ENCODE peak calls at places on chromosome 16, in six cellular contexts. W, T, E, I, P and M are unnamed samples.

GRCh38 chr16:31438414-31438813 is 4.2 kb downstream of the ZNF843 start:
- DNase-seq in T (no peak), W (no peak), I (no peak), P (no peak), E (no peak), M (no peak)

GRCh38 chr16:66247516-66248089 is 118.9 kb upstream of the CDH5 start:
- DNase-seq in W (no peak), T (peak), I (no peak), E (peak), P (no peak), M (no peak)

GRCh38 chr16:31135535-31136286 is at the start of gene PRSS8:
- DNase-seq in T (peak), P (peak), I (no peak), E (no peak), W (peak), M (peak)

GRCh38 chr16:80752563-80752962 is 51.8 kb downstream of the CDYL2 start:
- DNase-seq in W (no peak), E (no peak), T (no peak), I (no peak), P (no peak), M (no peak)

GRCh38 chr16:84315422-84315821 is 20.7 kb downstream of the WFDC1 start:
- DNase-seq in W (no peak), P (no peak), I (no peak), E (no peak), T (no peak), M (no peak)

GRCh38 chr16:11675561-11676511 is 7.6 kb downstream of the SNN start:
- DNase-seq in E (peak), T (peak), I (peak), W (peak), P (no peak), M (peak)

GRCh38 chr16:57318240-57318970 is 33.9 kb upstream of the PLLP start:
- DNase-seq in P (no peak), I (no peak), T (no peak), W (no peak), E (no peak), M (no peak)

GRCh38 chr16:73058221-73058615 is 10.3 kb upstream of the ZFHX3 start:
- DNase-seq in W (peak), I (no peak), P (no peak), T (peak), E (peak), M (no peak)

GRCh38 chr16:68374961-68375660 is 64.3 kb downstream of the PRMT7 start:
- DNase-seq in W (no peak), I (no peak), T (no peak), P (no peak), E (no peak), M (no peak)
- H3K27ac ChIP-seq in W (no peak), I (no peak), T (no peak), P (no peak), E (no peak), M (no peak)

GRCh38 chr16:88665570-88665969 is 2.7 kb upstream of the MVD start:
- DNase-seq in W (no peak), T (no peak), I (no peak), E (no peak), P (no peak), M (no peak)

GRCh38 chr16:88662222-88662842 is 559 bp downstream of the MVD start:
- DNase-seq in W (no peak), I (no peak), T (peak), E (no peak), P (no peak), M (no peak)

GRCh38 chr16:88659160-88659559 is 3.7 kb downstream of the MVD start:
- DNase-seq in P (no peak), E (no peak), W (no peak), T (no peak), I (no peak), M (no peak)

GRCh38 chr16:88665148-88665547 is 2.3 kb upstream of the MVD start:
- DNase-seq in P (no peak), E (no peak), W (peak), T (no peak), I (no peak), M (no peak)

GRCh38 chr16:88662843-88663606 is at the start of gene MVD:
- DNase-seq in P (peak), I (peak), E (peak), W (peak), T (peak), M (peak)
- TF ChIP-seq CTCF in P (no peak), I (no peak), E (no peak), W (no peak), T (peak), M (no peak)

GRCh38 chr16:1013593-1013900 is 32.0 kb downstream of the SOX8 start:
- DNase-seq in T (no peak), P (no peak), E (no peak), W (no peak), I (no peak), M (no peak)
- H3K27ac ChIP-seq in T (no peak), P (no peak), E (no peak), W (no peak), I (no peak), M (no peak)

GRCh38 chr16:5026664-5027063 is 7.1 kb downstream of the NAGPA start:
- DNase-seq in I (no peak), W (no peak), E (no peak), T (no peak), P (no peak), M (no peak)

GRCh38 chr16:5027086-5027485 is 6.6 kb downstream of the NAGPA start:
- DNase-seq in E (no peak), P (no peak), W (no peak), T (no peak), I (no peak), M (no peak)

GRCh38 chr16:5027575-5028235 is 6.0 kb downstream of the NAGPA start:
- DNase-seq in T (peak), I (no peak), W (no peak), E (no peak), P (no peak), M (no peak)

GRCh38 chr16:5024632-5025031 is 9.1 kb downstream of the NAGPA start:
- DNase-seq in E (no peak), P (no peak), T (no peak), W (peak), I (peak), M (peak)

GRCh38 chr16:5025171-5025632 is 8.5 kb downstream of the NAGPA start:
- DNase-seq in W (peak), E (peak), T (no peak), I (peak), P (no peak), M (no peak)
- TF ChIP-seq CTCF in W (no peak), E (peak), T (peak), I (peak), P (no peak), M (no peak)

DNA sequence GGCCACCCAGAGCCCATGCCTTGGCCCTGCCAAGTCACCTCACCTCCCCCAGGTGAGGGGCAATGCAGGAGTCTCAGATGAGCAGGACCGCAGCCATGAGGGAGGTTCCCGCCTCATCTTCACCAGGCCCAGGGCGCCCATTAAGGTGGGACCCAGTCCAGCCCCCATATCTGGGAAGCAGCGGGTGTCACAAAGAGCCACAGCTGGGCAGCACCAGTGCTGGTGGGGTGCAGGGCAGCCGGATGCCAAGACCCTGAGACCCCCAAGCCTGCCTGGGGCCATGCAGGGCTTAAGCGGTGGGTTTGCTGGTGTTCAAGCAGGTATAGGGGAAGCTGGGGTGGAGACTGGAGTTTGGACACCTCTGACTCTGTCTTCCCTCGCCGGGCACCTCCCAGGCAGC is 237.8 kb upstream of the GSE1 start:
- DNase-seq in W (no peak), E (no peak), P (no peak), T (no peak), I (no peak), M (no peak)
- H3K27ac ChIP-seq in W (peak), E (no peak), P (peak), T (no peak), I (no peak), M (peak)

GRCh38 chr16:1812732-1813163 is 13.9 kb downstream of the HAGH start:
- DNase-seq in I (peak), W (peak), P (peak), E (peak), T (peak), M (peak)
- TF ChIP-seq CTCF in I (peak), W (no peak), P (peak), E (peak), T (peak), M (peak)

GRCh38 chr16:52528393-52529080 is 18.4 kb downstream of the TOX3 start:
- DNase-seq in W (peak), E (no peak), P (no peak), T (no peak), I (no peak), M (no peak)
- H3K27ac ChIP-seq in W (peak), E (no peak), P (no peak), T (no peak), I (no peak), M (no peak)

DNA sequence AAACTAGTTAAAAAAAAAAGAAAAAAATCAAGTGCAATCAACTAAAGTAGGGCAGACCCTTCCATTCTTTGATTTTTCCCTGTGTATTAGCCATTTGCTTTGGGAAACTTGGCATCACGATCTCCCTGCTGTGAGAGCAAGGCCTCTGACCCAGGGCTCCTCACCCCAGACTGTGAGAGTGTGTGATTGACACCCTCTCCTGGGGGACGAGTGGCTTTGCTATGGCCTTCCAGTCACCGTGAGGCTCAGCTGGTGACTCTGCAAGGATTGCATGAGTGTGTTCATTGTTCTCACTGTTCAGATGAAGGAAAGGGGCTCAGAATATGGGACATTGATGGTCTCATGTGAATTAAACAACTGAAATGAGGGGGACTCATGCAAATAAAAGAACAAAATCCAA is 69.0 kb upstream of the BCAR1 start:
- DNase-seq in P (no peak), I (no peak), E (no peak), W (no peak), T (no peak), M (no peak)
- TF ChIP-seq CTCF in P (no peak), I (no peak), E (peak), W (no peak), T (no peak), M (no peak)

DNA sequence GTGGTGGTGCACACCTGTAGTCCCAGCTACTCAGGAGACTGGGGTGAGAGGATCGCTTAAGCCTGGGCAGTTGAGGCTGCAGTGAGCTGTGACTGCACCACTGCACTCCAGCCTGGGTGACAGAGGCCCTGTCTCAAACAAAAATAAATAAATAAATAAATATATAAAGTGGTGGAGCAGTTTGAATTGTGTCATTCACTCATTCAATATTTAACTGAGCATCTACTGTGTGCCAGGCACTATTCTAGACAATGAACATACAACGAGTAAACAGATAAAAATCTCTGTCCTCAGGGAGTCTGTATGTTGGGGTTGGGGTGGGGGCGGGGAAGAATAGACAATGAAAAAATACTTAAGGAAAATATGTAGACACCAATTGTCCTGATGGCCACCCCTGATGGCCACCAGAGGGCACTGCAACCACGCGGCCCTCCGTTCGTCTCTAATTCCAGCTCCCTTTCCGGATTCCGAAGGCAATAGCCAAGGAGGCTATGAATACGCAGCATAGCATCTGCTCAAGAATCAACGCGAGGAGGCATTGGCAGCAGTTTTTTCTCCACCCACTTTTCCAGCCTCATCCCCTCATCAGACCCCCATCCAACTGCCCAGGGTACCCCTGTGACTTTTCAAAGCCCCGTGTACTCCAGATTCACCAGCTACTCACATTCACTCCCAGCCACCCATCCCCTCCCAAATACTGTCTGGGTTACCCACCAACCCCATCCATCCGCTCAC is 21.4 kb downstream of the QPRT start:
- DNase-seq in I (peak), E (peak), W (peak), T (peak), P (peak), M (peak)
- H3K27ac ChIP-seq in I (peak), E (no peak), W (no peak), T (no peak), P (no peak), M (no peak)

GRCh38 chr16:82344157-82344556 is 174.1 kb upstream of the MPHOSPH6 start:
- DNase-seq in E (no peak), P (no peak), I (no peak), T (peak), W (peak), M (no peak)
- TF ChIP-seq CTCF in E (peak), P (peak), I (no peak), T (peak), W (no peak), M (no peak)